ENCODE peak calls at places on chromosomes 7 and 10, in five cellular contexts. U is stomach, G is tibial nerve, B is GM12878, C is ovary. Q is an unnamed sample.

GRCh38 chr10:120262857-120263547 is 194.0 kb upstream of the PLPP4 start:
- DNase-seq in U (no peak), G (no peak), C (no peak), B (peak; percentile 16), Q (no peak)

GRCh38 chr7:66036382-66036781 is 39.2 kb upstream of the ASL start:
- DNase-seq in U (no peak), G (no peak), C (no peak), B (no peak), Q (no peak)

GRCh38 chr7:25580156-25580555 is 351.9 kb upstream of the NPVF start:
- DNase-seq in U (no peak), B (no peak), C (no peak), G (no peak), Q (no peak)

GRCh38 chr10:128064615-128065580 is 61.3 kb downstream of the MKI67 start:
- DNase-seq in G (peak; percentile 77), B (peak; percentile 80), U (no peak), C (no peak), Q (peak; percentile 91)

GRCh38 chr10:97861351-97861750 is 11.7 kb downstream of the GOLGA7B start:
- DNase-seq in G (no peak), U (no peak), B (no peak), C (no peak), Q (no peak)

GRCh38 chr7:30422922-30423321 is 55.7 kb downstream of the NOD1 start:
- DNase-seq in G (no peak), U (no peak), C (no peak), B (no peak), Q (peak; percentile 41)

GRCh38 chr7:3289996-3290395 is 11.1 kb upstream of the SDK1 start:
- DNase-seq in B (no peak), G (no peak), U (no peak), C (no peak), Q (no peak)

GRCh38 chr7:26188291-26188999 is 12.1 kb downstream of the HNRNPA2B1 start:
- DNase-seq in C (no peak), U (no peak), B (no peak), G (no peak), Q (no peak)

GRCh38 chr7:48251766-48252165 is 80.5 kb downstream of the ABCA13 start:
- DNase-seq in C (no peak), U (no peak), B (peak; percentile 31), G (no peak), Q (no peak)

GRCh38 chr7:135650831-135651573 is 11.3 kb upstream of the STMP1 start:
- DNase-seq in C (no peak), G (no peak), U (no peak), B (no peak), Q (no peak)

GRCh38 chr10:21910798-21911197 is 92.7 kb downstream of the DNAJC1 start:
- DNase-seq in G (no peak), B (no peak), U (no peak), C (no peak), Q (no peak)

GRCh38 chr10:48525956-48526355 is 78.9 kb downstream of the ARHGAP22 start:
- DNase-seq in C (no peak), G (no peak), B (no peak), U (peak; percentile 2), Q (no peak)

GRCh38 chr10:35565602-35566061 is 39.5 kb upstream of the GJD4 start:
- DNase-seq in C (no peak), U (no peak), B (no peak), G (no peak), Q (no peak)

GRCh38 chr10:67722113-67722512 is 26.1 kb upstream of the CTNNA3 start:
- DNase-seq in B (no peak), U (no peak), G (no peak), C (no peak), Q (no peak)

GRCh38 chr10:106559442-106559841 is 605.1 kb downstream of the SORCS1 start:
- DNase-seq in U (no peak), G (no peak), B (no peak), C (no peak), Q (no peak)

GRCh38 chr7:130598056-130598455 is 70.5 kb downstream of the COPG2 start:
- DNase-seq in B (no peak), G (no peak), U (no peak), C (no peak), Q (no peak)

GRCh38 chr10:129411146-129411705 is 55.8 kb upstream of the MGMT start:
- DNase-seq in G (no peak), B (no peak), C (no peak), U (no peak), Q (no peak)

GRCh38 chr10:79137826-79138225 is 69.1 kb downstream of the ZMIZ1 start:
- DNase-seq in B (peak; percentile 26), U (no peak), G (no peak), C (peak; percentile 67), Q (peak; percentile 79)

GRCh38 chr10:79139124-79139835 is 70.5 kb downstream of the ZMIZ1 start:
- DNase-seq in U (no peak), C (peak; percentile 86), B (no peak), G (no peak), Q (peak; percentile 89)

GRCh38 chr10:79137404-79137803 is 68.6 kb downstream of the ZMIZ1 start:
- DNase-seq in G (no peak), C (no peak), B (no peak), U (no peak), Q (no peak)

GRCh38 chr10:79140083-79140793 is 71.5 kb downstream of the ZMIZ1 start:
- DNase-seq in G (no peak), C (no peak), U (no peak), B (no peak), Q (no peak)

GRCh38 chr10:79138449-79139123 is 69.8 kb downstream of the ZMIZ1 start:
- DNase-seq in C (no peak), G (no peak), B (no peak), U (no peak), Q (no peak)
- H3K4me1 ChIP-seq in C (peaks cover 46% of the 10 kb centered on the region), G (peaks cover 70% of the 10 kb centered on the region), B (peaks cover 25% of the 10 kb centered on the region), U (peaks cover 81% of the 10 kb centered on the region), Q (no peaks in the 10 kb centered on the region)

GRCh38 chr7:4681218-4681851 is 760 bp upstream of the FOXK1 start:
- DNase-seq in G (no peak), U (no peak), C (no peak), B (no peak), Q (no peak)
- H3K4me3 ChIP-seq in G (peak overlapping the region; percentile 36), U (peak overlapping the region; percentile 95), C (peak overlapping the region; percentile 81), B (peak overlapping the region; percentile 60), Q (peak overlapping the region; percentile 83)

GRCh38 chr7:133702903-133703302 is 424.2 kb upstream of the LRGUK start:
- DNase-seq in U (no peak), G (no peak), C (no peak), B (no peak), Q (no peak)
- TF ChIP-seq EP300 in U (no peak), G (no peak), C (no peak), B (no peak), Q (no peak)

GRCh38 chr10:99983280-99983988 is 26.3 kb downstream of the DNMBP start:
- DNase-seq in G (peak; percentile 41), C (peak; percentile 62), B (peak; percentile 48), U (no peak), Q (no peak)
- H3K4me1 ChIP-seq in G (peaks cover 15% of the 10 kb centered on the region), C (peaks cover 25% of the 10 kb centered on the region), B (peaks cover 63% of the 10 kb centered on the region), U (peaks cover 9% of the 10 kb centered on the region), Q (no peaks in the 10 kb centered on the region)